ENCODE peak calls at places on chromosomes 7 and 10, in four cellular contexts. Z, E, X and T are unnamed samples.

GRCh38 chr10:128080641-128081040 is 45.6 kb downstream of the MKI67 start:
- DNase-seq in Z (no peak), E (no peak), X (no peak), T (no peak)

GRCh38 chr10:23742368-23742767 is 303.5 kb downstream of the OTUD1 start:
- DNase-seq in Z (no peak), E (no peak), X (no peak), T (no peak)

GRCh38 chr10:133377025-133377817 is 1.8 kb upstream of the PAOX start:
- DNase-seq in Z (no peak), E (no peak), X (no peak), T (no peak)

GRCh38 chr7:41315764-41316163 is 387.1 kb downstream of the INHBA start:
- DNase-seq in Z (no peak), E (no peak), X (no peak), T (no peak)

GRCh38 chr10:61939575-61940301 is 38.2 kb downstream of the ARID5B start:
- DNase-seq in Z (no peak), E (peak), X (no peak), T (no peak)

GRCh38 chr7:88223265-88223664 is 3.4 kb upstream of the SRI start:
- DNase-seq in Z (no peak), E (no peak), X (no peak), T (no peak)

GRCh38 chr10:8146650-8147049 is 92.2 kb downstream of the GATA3 start:
- DNase-seq in Z (peak), E (peak), X (no peak), T (no peak)

GRCh38 chr7:74283858-74284447 is 5.3 kb upstream of the CLIP2 start:
- DNase-seq in Z (no peak), E (no peak), X (no peak), T (no peak)

GRCh38 chr10:124262971-124263370 is 155.8 kb downstream of the OAT start:
- DNase-seq in Z (no peak), E (no peak), X (peak), T (no peak)

GRCh38 chr10:122279725-122280141 is 8.6 kb downstream of the BTBD16 start:
- DNase-seq in Z (peak), E (peak), X (peak), T (no peak)

GRCh38 chr7:30135551-30136271 is 925 bp downstream of the MTURN start:
- DNase-seq in Z (peak), E (peak), X (peak), T (no peak)

GRCh38 chr7:94401411-94401810 is 6.7 kb downstream of the COL1A2 start:
- DNase-seq in Z (no peak), E (no peak), X (no peak), T (no peak)

GRCh38 chr10:78408671-78409472 is 375.2 kb downstream of the RPS24 start:
- DNase-seq in Z (peak), E (peak), X (peak), T (no peak)

GRCh38 chr7:106190589-106191330 is 78.6 kb upstream of the SYPL1 start:
- DNase-seq in Z (no peak), E (no peak), X (no peak), T (no peak)

GRCh38 chr7:48781783-48782182 is 142.6 kb upstream of the CDC14C start:
- DNase-seq in Z (no peak), E (peak), X (no peak), T (no peak)

GRCh38 chr10:124351481-124352220 is 67.1 kb downstream of the OAT start:
- DNase-seq in Z (peak), E (no peak), X (no peak), T (no peak)

DNA sequence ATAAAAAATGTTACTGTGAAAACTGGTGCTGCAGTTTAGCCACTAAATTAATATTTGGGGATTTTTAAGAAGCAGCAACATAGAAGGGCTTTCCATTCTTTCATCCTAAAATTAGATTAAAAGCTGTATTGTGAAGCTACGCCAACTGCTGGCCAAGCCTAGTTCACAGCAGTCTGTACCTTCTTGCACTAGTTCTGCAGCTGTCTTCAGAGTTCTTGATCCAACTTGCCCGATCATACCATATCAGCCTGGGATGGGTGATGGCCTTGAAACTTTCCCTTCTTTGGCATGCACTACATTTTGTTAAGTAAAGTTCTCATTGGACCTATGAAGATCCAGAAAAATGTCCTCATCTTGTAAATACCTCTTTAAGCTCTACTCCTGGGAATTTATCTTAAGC is 20.3 kb upstream of the PANK1 start:
- DNase-seq in Z (no peak), E (no peak), X (no peak), T (no peak)
- TF ChIP-seq CTCF in Z (no peak), E (peak), X (no peak), T (no peak)

GRCh38 chr7:8436965-8437364 is 3.6 kb downstream of the NXPH1 start:
- DNase-seq in Z (peak), E (no peak), X (no peak), T (peak)
- TF ChIP-seq CTCF in Z (peak), E (peak), X (peak), T (peak)

DNA sequence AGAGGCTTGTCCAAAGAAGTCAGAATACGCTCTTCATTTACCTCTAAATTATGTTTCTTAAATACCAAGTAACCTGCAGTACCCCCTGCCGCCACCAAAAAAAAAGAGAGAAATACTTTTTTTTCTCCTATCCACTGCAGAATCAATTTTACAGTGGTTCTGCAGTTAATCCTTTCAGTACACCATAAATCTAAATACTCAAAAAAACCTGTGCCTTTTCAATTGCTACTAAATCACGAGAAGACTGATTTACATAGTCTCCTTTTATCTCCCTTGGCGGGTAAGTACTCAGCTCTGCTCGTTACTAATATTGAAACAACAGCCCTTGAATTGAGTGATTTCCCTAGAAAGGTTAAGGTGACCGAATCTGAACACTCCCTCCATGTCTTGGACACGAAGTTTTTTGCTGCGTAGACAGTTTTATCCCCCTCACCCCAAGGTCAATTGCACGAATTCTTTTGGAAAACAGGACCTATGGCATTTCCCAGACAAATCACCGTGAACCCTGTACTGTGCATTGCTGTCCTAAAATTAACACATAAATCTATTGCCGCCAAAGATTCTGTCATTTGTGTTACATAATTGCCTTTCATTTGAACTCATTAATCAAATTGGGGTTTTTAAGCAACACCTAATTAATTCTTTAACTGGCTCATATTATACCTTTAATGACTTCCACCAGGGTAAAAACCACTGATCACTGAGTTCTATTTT is 517 bp upstream of the VIM start:
- DNase-seq in Z (no peak), E (no peak), X (no peak), T (no peak)
- TF ChIP-seq CTCF in Z (peak), E (peak), X (peak), T (peak)

GRCh38 chr7:151245360-151246160 is 2.9 kb downstream of the SMARCD3 start:
- DNase-seq in Z (no peak), E (no peak), X (no peak), T (peak)
- TF ChIP-seq CTCF in Z (peak), E (peak), X (peak), T (peak)

GRCh38 chr7:135509589-135509838 is 388 bp downstream of the CNOT4 start:
- DNase-seq in Z (no peak), E (peak), X (no peak), T (no peak)

GRCh38 chr7:135508853-135509588 is 881 bp downstream of the CNOT4 start:
- DNase-seq in Z (no peak), E (peak), X (no peak), T (no peak)

GRCh38 chr7:135512135-135512887 is 2.4 kb upstream of the CNOT4 start:
- DNase-seq in Z (peak), E (peak), X (no peak), T (no peak)

GRCh38 chr7:135509839-135510602 is at the start of gene CNOT4:
- DNase-seq in Z (peak), E (peak), X (peak), T (peak)

DNA sequence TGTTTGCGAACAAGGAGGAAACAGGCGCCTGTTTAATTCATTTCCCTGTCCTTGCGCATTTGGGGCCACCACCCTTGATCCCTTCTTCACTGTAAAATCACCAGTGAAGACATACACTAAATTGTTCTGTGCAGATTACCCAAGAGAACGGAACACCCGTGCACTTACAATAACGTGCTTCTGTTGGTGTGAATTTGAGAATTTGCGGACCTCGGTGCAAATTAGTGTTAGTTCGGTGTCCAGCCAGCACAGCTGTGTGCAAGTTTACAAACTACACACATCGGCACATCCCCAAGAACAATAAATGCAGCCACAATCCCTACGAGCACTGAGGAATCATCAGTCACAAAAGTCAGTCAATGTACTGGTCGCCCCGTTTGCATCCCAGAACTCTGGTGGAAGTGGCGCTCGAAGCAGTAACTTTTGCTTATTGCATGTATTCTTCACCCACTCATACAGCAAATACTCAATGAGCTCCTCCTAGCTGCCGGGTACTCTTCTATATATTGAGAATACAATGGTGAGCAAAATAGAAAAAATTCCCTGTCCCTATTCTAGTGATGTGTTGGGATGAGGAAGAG is 791 bp upstream of the CNOT4 start:
- DNase-seq in Z (no peak), E (no peak), X (no peak), T (no peak)
- TF ChIP-seq CTCF in Z (no peak), E (peak), X (no peak), T (peak)

DNA sequence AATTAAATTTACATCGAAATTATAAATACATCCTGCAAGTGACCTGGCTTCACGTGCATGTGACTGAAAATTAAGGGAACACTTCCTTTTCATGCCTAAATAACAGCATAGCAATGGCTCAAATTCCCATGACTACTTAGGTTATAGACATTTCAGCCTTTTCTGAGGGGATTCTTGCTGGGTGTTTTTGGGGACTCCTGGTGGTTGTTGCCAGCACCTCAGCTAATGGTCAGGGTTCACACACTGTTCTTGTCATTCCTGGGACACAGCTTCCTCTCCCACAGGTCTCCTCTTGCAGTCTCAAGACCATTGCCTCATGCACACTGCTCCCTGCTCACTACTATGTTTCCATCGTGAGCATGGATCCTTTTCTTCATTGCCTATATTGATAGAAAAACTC is 148.9 kb upstream of the GLI3 start:
- DNase-seq in Z (no peak), E (no peak), X (no peak), T (no peak)
- TF ChIP-seq CTCF in Z (no peak), E (peak), X (no peak), T (no peak)

GRCh38 chr7:99579281-99579955 is 18.6 kb upstream of the TMEM225B start:
- DNase-seq in Z (no peak), E (no peak), X (no peak), T (no peak)

GRCh38 chr7:99576251-99576650 is 17.8 kb downstream of the ZNF655 start:
- DNase-seq in Z (no peak), E (no peak), X (no peak), T (no peak)

DNA sequence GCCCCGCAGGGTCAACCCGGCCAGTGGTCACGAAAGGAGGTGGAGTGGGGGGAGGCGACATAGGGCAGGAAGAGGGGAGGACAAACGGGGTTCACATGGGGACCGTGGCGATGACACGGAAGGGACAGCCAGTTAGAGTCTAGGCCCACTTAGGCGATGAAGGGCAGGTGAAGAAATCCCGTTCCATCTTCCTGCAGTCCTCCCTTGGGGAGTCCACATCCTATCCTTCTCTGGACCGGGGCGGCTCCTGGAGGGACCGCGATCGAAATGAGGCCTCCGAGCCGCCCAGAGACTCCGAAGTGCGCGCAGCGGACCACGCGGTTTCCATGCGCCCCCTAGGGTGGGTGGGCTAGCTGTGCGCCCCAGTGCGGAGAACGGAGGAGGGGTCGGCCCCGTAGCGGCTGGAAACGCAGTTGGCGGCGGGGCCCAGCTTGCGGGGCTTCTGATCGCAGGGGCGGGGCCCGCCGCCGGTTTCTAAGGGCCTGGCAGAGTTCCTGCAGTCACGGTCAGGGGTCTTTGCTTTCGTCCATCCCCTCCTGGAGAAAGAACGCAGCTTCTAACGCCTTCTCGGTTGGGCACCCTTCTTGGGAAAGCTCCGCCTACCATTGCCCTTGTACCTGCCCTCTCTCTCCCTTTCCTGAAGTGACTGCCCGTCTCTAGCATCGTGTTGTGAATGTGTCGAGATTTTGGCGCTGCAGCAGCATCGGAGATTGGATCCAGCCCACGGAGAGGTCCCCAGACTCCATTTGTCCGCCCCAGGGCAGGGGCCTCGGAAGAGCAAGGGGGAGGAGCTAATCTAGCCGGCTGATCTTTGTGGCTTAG is 17.9 kb upstream of the TMEM225B start:
- DNase-seq in Z (no peak), E (peak), X (no peak), T (no peak)
- TF ChIP-seq CTCF in Z (no peak), E (peak), X (no peak), T (peak)

GRCh38 chr10:43782814-43783213 is 134.1 kb upstream of the ZNF32 start:
- DNase-seq in Z (no peak), E (no peak), X (no peak), T (no peak)

GRCh38 chr10:43790147-43790546 is 141.5 kb upstream of the ZNF32 start:
- DNase-seq in Z (no peak), E (no peak), X (no peak), T (no peak)

GRCh38 chr10:43781480-43782361 is 133.0 kb upstream of the ZNF32 start:
- DNase-seq in Z (no peak), E (peak), X (no peak), T (no peak)

GRCh38 chr10:43785252-43785651 is 136.6 kb upstream of the ZNF32 start:
- DNase-seq in Z (no peak), E (no peak), X (no peak), T (no peak)
- TF ChIP-seq CTCF in Z (no peak), E (no peak), X (no peak), T (peak)

GRCh38 chr10:70537398-70538194 is 59.0 kb downstream of the PALD1 start:
- DNase-seq in Z (peak), E (no peak), X (no peak), T (peak)
- TF ChIP-seq CTCF in Z (peak), E (peak), X (peak), T (peak)

DNA sequence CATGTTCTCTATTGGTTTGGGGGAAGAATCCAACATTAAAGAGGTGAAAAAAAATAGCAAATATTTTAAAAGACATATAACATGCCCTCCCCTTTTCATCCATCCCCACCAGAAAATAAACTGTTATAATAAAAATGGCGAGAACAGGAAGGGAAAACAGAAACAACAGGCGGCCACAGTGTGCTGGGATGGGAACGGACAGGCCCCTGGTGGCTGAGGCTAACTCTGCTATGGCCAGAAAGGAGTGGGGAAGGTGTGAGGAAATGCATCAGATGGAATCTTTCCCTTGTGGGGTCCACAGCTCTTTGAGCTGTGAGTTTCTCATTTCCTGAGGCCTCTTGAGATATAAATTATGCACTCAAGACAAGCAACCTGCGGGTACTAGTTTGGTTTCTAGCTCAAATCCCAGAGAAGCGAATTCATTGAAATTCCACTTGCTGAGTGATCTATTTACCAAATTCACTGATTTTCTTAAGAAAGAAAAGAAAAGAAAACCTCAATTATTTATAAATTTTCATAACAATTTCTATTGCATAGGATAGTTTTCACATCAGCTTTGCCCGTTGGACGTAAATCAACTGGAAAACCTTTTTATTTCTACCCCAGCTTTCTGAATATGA is 139.5 kb downstream of the BMPER start:
- DNase-seq in Z (no peak), E (no peak), X (no peak), T (no peak)
- TF ChIP-seq CTCF in Z (no peak), E (no peak), X (no peak), T (no peak)